ENCODE peak calls at places on chromosomes 13 and 19, in four cellular contexts. Y, C, X and Q are unnamed samples.

GRCh38 chr19:8081569-8082550 is 29.3 kb downstream of the CCL25 start:
- DNase-seq in X (no peak), C (no peak), Y (no peak), Q (no peak)

GRCh38 chr19:19956431-19957075 is 55.8 kb downstream of the ZNF93 start:
- DNase-seq in Y (no peak), X (no peak), C (no peak), Q (no peak)

GRCh38 chr13:26760835-26761582 is 423 bp upstream of the GPR12 start:
- DNase-seq in X (no peak), C (no peak), Y (no peak), Q (no peak)

GRCh38 chr13:98942997-98943396 is 34.9 kb downstream of the DOCK9 start:
- DNase-seq in Y (peak; percentile 9), X (no peak), C (no peak), Q (peak; percentile 23)

GRCh38 chr19:46678110-46678732 is 17.2 kb upstream of the DACT3 start:
- DNase-seq in Y (no peak), X (peak; percentile 31), C (no peak), Q (no peak)

GRCh38 chr13:85497652-85498051 is 301.6 kb downstream of the SLITRK6 start:
- DNase-seq in X (peak; percentile 36), Y (peak; percentile 83), C (no peak), Q (peak; percentile 74)

GRCh38 chr19:17706750-17707181 is 12.5 kb upstream of the MAP1S start:
- DNase-seq in C (no peak), X (no peak), Y (peak; percentile 27), Q (no peak)

GRCh38 chr13:78409172-78409571 is 194.2 kb downstream of the POU4F1 start:
- DNase-seq in C (no peak), X (no peak), Y (no peak), Q (no peak)

GRCh38 chr13:25911020-25911419 is 140.8 kb downstream of the SHISA2 start:
- DNase-seq in C (no peak), X (no peak), Y (no peak), Q (no peak)

GRCh38 chr13:39144941-39145533 is 106.8 kb downstream of the NHLRC3 start:
- DNase-seq in X (peak; percentile 41), C (no peak), Y (peak; percentile 21), Q (peak; percentile 59)

GRCh38 chr19:2324220-2324948 is 4.0 kb downstream of the LSM7 start:
- DNase-seq in C (no peak), X (no peak), Y (no peak), Q (no peak)

GRCh38 chr13:44232729-44233128 is 140.9 kb upstream of the SERP2 start:
- DNase-seq in X (no peak), Y (no peak), C (no peak), Q (no peak)

GRCh38 chr19:42301646-42302204 is at the start of gene PRR19:
- DNase-seq in Y (no peak), X (no peak), C (no peak), Q (no peak)

GRCh38 chr19:7083076-7083956 is 13.8 kb downstream of the ZNF557 start:
- DNase-seq in X (peak; percentile 38), Y (no peak), C (no peak), Q (no peak)

GRCh38 chr13:109344552-109345157 is 441.7 kb downstream of the IRS2 start:
- DNase-seq in X (peak; percentile 35), Y (peak; percentile 40), C (no peak), Q (no peak)

GRCh38 chr13:67549331-67549730 is 319.2 kb upstream of the PCDH9 start:
- DNase-seq in Y (no peak), X (peak; percentile 16), C (no peak), Q (peak; percentile 1)

GRCh38 chr13:99657848-99658265 is 156.6 kb downstream of the TM9SF2 start:
- DNase-seq in X (no peak), C (no peak), Y (no peak), Q (no peak)

GRCh38 chr13:34066344-34066743 is 248.4 kb downstream of the RFC3 start:
- DNase-seq in C (no peak), X (no peak), Y (no peak), Q (no peak)

GRCh38 chr13:23159587-23160240 is 21.1 kb upstream of the SGCG start:
- DNase-seq in Y (no peak), C (no peak), X (no peak), Q (no peak)

GRCh38 chr13:73369095-73369494 is 310.3 kb downstream of the KLF5 start:
- DNase-seq in Y (no peak), X (no peak), C (no peak), Q (no peak)

GRCh38 chr19:13024126-13024957 is 29.1 kb downstream of the NFIX start:
- DNase-seq in X (no peak), C (no peak), Y (no peak), Q (no peak)

GRCh38 chr19:30086220-30086619 is 144.2 kb downstream of the URI1 start:
- DNase-seq in Y (no peak), C (no peak), X (no peak), Q (no peak)

GRCh38 chr13:110915057-110915873 is at the start of gene ANKRD10:
- DNase-seq in X (peak; percentile 96), C (peak; percentile 98), Y (peak; percentile 97), Q (peak; percentile 100)

GRCh38 chr19:29586401-29586800 is 19.7 kb upstream of the POP4 start:
- DNase-seq in C (no peak), X (no peak), Y (no peak), Q (no peak)

GRCh38 chr13:43307921-43308433 is 284.6 kb downstream of the DNAJC15 start:
- DNase-seq in X (no peak), Y (peak; percentile 85), C (peak; percentile 77), Q (peak; percentile 91)

GRCh38 chr13:99027260-99027659 is 49.4 kb upstream of the DOCK9 start:
- DNase-seq in Y (no peak), C (no peak), X (no peak), Q (no peak)

GRCh38 chr19:58096884-58097283 is 1.1 kb downstream of the ZSCAN18 start:
- DNase-seq in Y (no peak), X (no peak), C (no peak), Q (no peak)

GRCh38 chr19:44748426-44749254 is at the start of gene BCL3:
- DNase-seq in X (peak; percentile 73), C (peak; percentile 77), Y (no peak), Q (no peak)

GRCh38 chr19:38617283-38617763 is 430 bp downstream of the MAP4K1 start:
- DNase-seq in X (no peak), C (no peak), Y (no peak), Q (no peak)

GRCh38 chr13:96991072-96991471 is 3.2 kb downstream of the OXGR1 start:
- DNase-seq in X (no peak), C (no peak), Y (no peak), Q (no peak)